ENCODE peak calls at places on chromosomes 5 and 9, in five cellular contexts. D, L, A, X and Q are unnamed samples.

GRCh38 chr5:1161108-1161831 is 40.1 kb upstream of the SLC6A19 start:
- DNase-seq in D (no peak), L (peak; percentile 65), A (no peak), X (no peak), Q (no peak)

GRCh38 chr9:137716694-137717287 is 98.0 kb downstream of the EHMT1 start:
- DNase-seq in D (no peak), L (no peak), A (no peak), X (no peak), Q (no peak)

GRCh38 chr9:98572796-98573195 is 135.9 kb downstream of the GABBR2 start:
- DNase-seq in D (no peak), L (no peak), A (no peak), X (no peak), Q (no peak)

GRCh38 chr9:106017198-106017740 is 322.9 kb downstream of the TMEM38B start:
- DNase-seq in D (no peak), L (no peak), A (no peak), X (no peak), Q (no peak)

GRCh38 chr5:86837610-86838009 is 219.9 kb downstream of the COX7C start:
- DNase-seq in D (no peak), L (no peak), A (no peak), X (no peak), Q (no peak)

GRCh38 chr5:122924203-122924602 is 78.8 kb downstream of the SNX24 start:
- DNase-seq in D (no peak), L (no peak), A (no peak), X (no peak), Q (no peak)

GRCh38 chr5:147188200-147189108 is 46.4 kb upstream of the STK32A start:
- DNase-seq in D (peak; percentile 28), L (no peak), A (no peak), X (peak; percentile 46), Q (no peak)

GRCh38 chr9:133656211-133657119 is 20.3 kb downstream of the DBH start:
- DNase-seq in D (no peak), L (no peak), A (no peak), X (no peak), Q (no peak)

GRCh38 chr9:73911814-73912213 is 585.3 kb upstream of the RORB start:
- DNase-seq in D (no peak), L (no peak), A (no peak), X (no peak), Q (no peak)

GRCh38 chr5:143446535-143447226 is 43.2 kb upstream of the NR3C1 start:
- DNase-seq in D (no peak), L (no peak), A (no peak), X (no peak), Q (no peak)

GRCh38 chr9:23799521-23799920 is 26.5 kb downstream of the ELAVL2 start:
- DNase-seq in D (no peak), L (no peak), A (no peak), X (no peak), Q (no peak)

GRCh38 chr5:98777295-98777694 is 3.8 kb downstream of the RGMB start:
- DNase-seq in D (no peak), L (no peak), A (no peak), X (no peak), Q (no peak)

GRCh38 chr5:181212080-181212479 is 7.1 kb upstream of the TRIM7 start:
- DNase-seq in D (no peak), L (no peak), A (no peak), X (no peak), Q (no peak)

GRCh38 chr5:43017438-43017820 is 22.7 kb downstream of the ANXA2R start:
- DNase-seq in D (no peak), L (no peak), A (no peak), X (peak; percentile 69), Q (no peak)

GRCh38 chr9:131418143-131419028 is 24.5 kb downstream of the PRRC2B start:
- DNase-seq in D (no peak), L (peak; percentile 59), A (no peak), X (peak; percentile 80), Q (no peak)

GRCh38 chr5:82815871-82816270 is 261.3 kb downstream of the TMEM167A start:
- DNase-seq in D (no peak), L (no peak), A (no peak), X (no peak), Q (no peak)

DNA sequence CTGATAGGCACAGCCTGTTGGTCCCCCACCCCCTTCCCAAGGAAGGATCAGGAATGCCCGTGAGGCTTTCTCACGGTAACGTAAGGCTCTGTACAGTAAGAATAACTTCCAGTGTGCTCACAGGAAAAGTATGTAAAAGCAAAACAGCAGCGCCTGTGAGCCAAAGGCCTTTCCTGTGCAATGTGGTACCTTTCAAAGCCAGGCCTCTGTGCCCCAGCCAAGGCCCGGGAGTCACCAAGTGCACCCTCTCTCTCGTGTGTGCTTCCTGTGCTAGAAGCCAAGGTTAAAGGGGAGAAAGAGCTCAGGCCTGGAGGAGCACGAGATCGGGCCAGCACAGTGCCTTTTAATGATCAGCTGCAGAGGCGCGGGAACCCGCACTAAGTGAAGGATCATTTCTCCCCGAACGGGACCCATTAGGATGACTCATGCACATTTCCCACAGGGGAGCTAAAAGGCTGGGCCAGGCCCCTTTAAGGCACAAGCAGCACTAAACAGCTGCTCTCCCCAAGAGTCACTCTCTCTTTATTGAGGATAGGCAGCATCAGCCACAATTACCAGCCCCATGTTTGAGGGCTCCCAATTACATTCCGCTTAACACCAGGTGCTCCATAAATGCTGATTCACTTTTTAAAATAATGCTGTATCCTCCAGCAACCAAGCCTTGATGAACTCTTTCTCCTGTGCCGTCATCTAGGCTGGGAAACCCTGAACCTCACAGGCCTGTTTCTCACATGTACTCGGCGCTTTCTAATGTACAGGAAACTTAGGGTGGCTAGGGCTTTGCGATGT is 42.8 kb downstream of the SHB start:
- DNase-seq in D (peak; percentile 57), L (peak; percentile 85), A (no peak), X (peak; percentile 98), Q (peak; percentile 84)
- H3K4me3 ChIP-seq in D (no peak overlapping the region), L (no peak overlapping the region), A (no peak overlapping the region), X (no peak overlapping the region), Q (no peak overlapping the region)

GRCh38 chr9:104748359-104749031 is 1.0 kb downstream of the NIPSNAP3A start:
- DNase-seq in D (no peak), L (no peak), A (no peak), X (peak; percentile 50), Q (no peak)

GRCh38 chr9:104747245-104747564 is 278 bp upstream of the NIPSNAP3A start:
- DNase-seq in D (no peak), L (no peak), A (no peak), X (no peak), Q (no peak)

GRCh38 chr9:104746285-104746684 is 1.2 kb upstream of the NIPSNAP3A start:
- DNase-seq in D (no peak), L (no peak), A (no peak), X (no peak), Q (no peak)

GRCh38 chr9:104746798-104747197 is 685 bp upstream of the NIPSNAP3A start:
- DNase-seq in D (no peak), L (no peak), A (no peak), X (no peak), Q (no peak)

DNA sequence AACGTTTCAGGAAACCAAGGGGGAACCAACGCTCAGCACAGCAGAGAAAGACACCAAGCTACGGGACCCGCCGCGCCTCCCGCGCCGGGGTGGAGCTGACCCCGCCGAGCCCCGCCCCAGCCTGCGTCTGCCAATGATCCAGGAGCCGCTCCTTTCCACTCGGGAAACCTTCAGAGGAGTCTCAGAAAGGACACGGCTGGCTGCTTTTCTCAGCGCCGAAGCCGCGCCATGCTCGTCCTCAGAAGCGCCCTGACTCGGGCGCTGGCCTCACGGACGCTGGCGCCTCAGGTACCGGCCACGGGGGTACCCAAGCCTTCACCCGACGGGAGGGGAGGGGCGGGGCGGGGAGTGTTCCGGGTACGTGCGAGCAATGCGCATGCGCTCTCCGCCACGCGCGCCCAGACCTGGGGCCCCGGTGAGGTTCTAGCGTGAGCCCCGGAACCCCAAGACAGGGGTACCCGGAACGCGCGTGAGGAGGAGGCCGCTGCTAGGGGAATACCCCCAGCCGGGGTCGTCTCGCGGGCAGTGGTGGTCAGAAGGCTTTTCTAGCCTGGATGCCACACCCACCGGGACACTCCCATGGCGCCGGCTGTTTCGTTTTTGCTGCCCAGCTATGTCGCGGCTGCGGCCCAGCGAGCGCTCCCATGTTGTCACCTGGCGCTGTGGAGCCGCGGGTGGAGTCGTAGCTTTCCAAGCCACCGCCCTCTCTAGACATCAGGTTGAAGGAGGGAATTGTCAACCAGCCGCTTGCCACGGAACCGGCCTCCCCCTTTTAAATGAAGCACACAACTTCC is at the start of gene NIPSNAP3A:
- DNase-seq in D (peak; percentile 78), L (peak; percentile 94), A (peak; percentile 73), X (peak; percentile 84), Q (peak; percentile 91)
- H3K27ac ChIP-seq in D (peak within 1 kb of the TSS; percentile 83), L (peak within 1 kb of the TSS; percentile 77), A (peak within 1 kb of the TSS; percentile 93), X (peak within 1 kb of the TSS; percentile 79), Q (peak within 1 kb of the TSS; percentile 87)

GRCh38 chr9:124010665-124011321 is 775 bp upstream of the LHX2 start:
- DNase-seq in D (no peak), L (peak; percentile 72), A (no peak), X (no peak), Q (no peak)

GRCh38 chr9:124010303-124010664 is 1.3 kb upstream of the LHX2 start:
- DNase-seq in D (no peak), L (peak; percentile 30), A (no peak), X (no peak), Q (no peak)

GRCh38 chr9:124009835-124010226 is 1.7 kb upstream of the LHX2 start:
- DNase-seq in D (no peak), L (no peak), A (no peak), X (no peak), Q (no peak)

GRCh38 chr9:124012368-124013262 is 1.0 kb downstream of the LHX2 start:
- DNase-seq in D (no peak), L (peak; percentile 76), A (no peak), X (no peak), Q (no peak)

GRCh38 chr9:124011460-124012301 is at the start of gene LHX2:
- DNase-seq in D (no peak), L (peak; percentile 85), A (no peak), X (peak; percentile 46), Q (no peak)
- H3K4me3 ChIP-seq in D (no peak within 1 kb of the TSS), L (no peak within 1 kb of the TSS), A (peak within 1 kb of the TSS; percentile 69), X (peak within 1 kb of the TSS; percentile 8), Q (peak within 1 kb of the TSS; percentile 37)

GRCh38 chr9:78515108-78515507 is 218.2 kb downstream of the PSAT1 start:
- DNase-seq in D (no peak), L (no peak), A (no peak), X (no peak), Q (no peak)
- H3K27ac ChIP-seq in D (no peak overlapping the region), L (no peak overlapping the region), A (no peak overlapping the region), X (no peak overlapping the region), Q (no peak overlapping the region)